ENCODE peak calls at places on chromosome 9, in six cellular contexts. H is endothelial cell of umbilical vein, N is fibroblast of lung, G is astrocyte, E is AG04450, J is mucosa of descending colon. K is an unnamed sample.
A peak's percentile ranks its signal among the peaks of the same experiment; 100 is the strongest.

GRCh38 chr9:134807726-134808125 is 72.9 kb upstream of the FCN2 start:
- DNase-seq in H (peak; percentile 40), N (peak; percentile 70), G (peak; percentile 61), E (peak; percentile 23), J (no peak), K (no peak)

GRCh38 chr9:97475079-97475478 is 26.4 kb upstream of the TMOD1 start:
- DNase-seq in H (no peak), N (peak; percentile 6), G (peak; percentile 3), E (peak; percentile 53), J (no peak), K (no peak)

GRCh38 chr9:107487521-107488399 is 1.8 kb downstream of the KLF4 start:
- DNase-seq in H (peak; percentile 72), N (peak; percentile 51), G (peak; percentile 30), E (no peak), J (peak; percentile 77), K (no peak)

GRCh38 chr9:79799691-79800345 is 228.1 kb downstream of the TLE4 start:
- DNase-seq in H (peak; percentile 86), N (peak; percentile 76), G (peak; percentile 73), E (no peak), J (no peak), K (no peak)

GRCh38 chr9:76177924-76178323 is 216.3 kb downstream of the RFK start:
- DNase-seq in H (no peak), N (no peak), G (no peak), E (no peak), J (no peak), K (no peak)

GRCh38 chr9:123568691-123569342 is 212.8 kb downstream of the CRB2 start:
- DNase-seq in H (peak; percentile 68), N (peak; percentile 60), G (peak; percentile 57), E (peak; percentile 3), J (no peak), K (no peak)

GRCh38 chr9:104911029-104911607 is 16.8 kb downstream of the ABCA1 start:
- DNase-seq in H (no peak), N (peak; percentile 55), G (peak; percentile 45), E (no peak), J (no peak), K (no peak)

GRCh38 chr9:83715221-83715620 is 7.5 kb upstream of the UBQLN1 start:
- DNase-seq in H (no peak), N (no peak), G (no peak), E (no peak), J (no peak), K (no peak)

GRCh38 chr9:16410601-16411285 is 459.7 kb downstream of the BNC2 start:
- DNase-seq in H (no peak), N (peak; percentile 86), G (peak; percentile 80), E (no peak), J (no peak), K (peak; percentile 64)

GRCh38 chr9:77707696-77708095 is 59.6 kb upstream of the GNA14 start:
- DNase-seq in H (peak; percentile 96), N (peak; percentile 100), G (peak; percentile 100), E (peak; percentile 95), J (no peak), K (peak; percentile 92)

GRCh38 chr9:104071589-104071988 is 22.5 kb upstream of the SMC2 start:
- DNase-seq in H (no peak), N (no peak), G (no peak), E (no peak), J (no peak), K (no peak)

GRCh38 chr9:134517069-134517680 is 124.4 kb upstream of the COL5A1 start:
- DNase-seq in H (no peak), N (no peak), G (no peak), E (no peak), J (no peak), K (no peak)

GRCh38 chr9:125525846-125526619 is 181.0 kb downstream of the MAPKAP1 start:
- DNase-seq in H (peak; percentile 83), N (peak; percentile 76), G (peak; percentile 72), E (peak; percentile 76), J (no peak), K (no peak)

GRCh38 chr9:96219615-96220257 is 82.2 kb downstream of the HSD17B3 start:
- DNase-seq in H (peak; percentile 18), N (peak; percentile 12), G (no peak), E (no peak), J (peak; percentile 55), K (peak; percentile 15)

GRCh38 chr9:74503219-74503618 is 6.1 kb downstream of the RORB start:
- DNase-seq in H (no peak), N (peak; percentile 17), G (peak; percentile 10), E (no peak), J (no peak), K (no peak)

GRCh38 chr9:136403915-136404800 is 4.2 kb upstream of the SNAPC4 start:
- DNase-seq in H (no peak), N (no peak), G (no peak), E (no peak), J (no peak), K (no peak)

GRCh38 chr9:97447030-97447429 is 35.1 kb downstream of the TDRD7 start:
- DNase-seq in H (no peak), N (no peak), G (no peak), E (no peak), J (no peak), K (no peak)

GRCh38 chr9:73260506-73260905 is 108.8 kb downstream of the ANXA1 start:
- DNase-seq in H (no peak), N (no peak), G (no peak), E (no peak), J (no peak), K (no peak)

DNA sequence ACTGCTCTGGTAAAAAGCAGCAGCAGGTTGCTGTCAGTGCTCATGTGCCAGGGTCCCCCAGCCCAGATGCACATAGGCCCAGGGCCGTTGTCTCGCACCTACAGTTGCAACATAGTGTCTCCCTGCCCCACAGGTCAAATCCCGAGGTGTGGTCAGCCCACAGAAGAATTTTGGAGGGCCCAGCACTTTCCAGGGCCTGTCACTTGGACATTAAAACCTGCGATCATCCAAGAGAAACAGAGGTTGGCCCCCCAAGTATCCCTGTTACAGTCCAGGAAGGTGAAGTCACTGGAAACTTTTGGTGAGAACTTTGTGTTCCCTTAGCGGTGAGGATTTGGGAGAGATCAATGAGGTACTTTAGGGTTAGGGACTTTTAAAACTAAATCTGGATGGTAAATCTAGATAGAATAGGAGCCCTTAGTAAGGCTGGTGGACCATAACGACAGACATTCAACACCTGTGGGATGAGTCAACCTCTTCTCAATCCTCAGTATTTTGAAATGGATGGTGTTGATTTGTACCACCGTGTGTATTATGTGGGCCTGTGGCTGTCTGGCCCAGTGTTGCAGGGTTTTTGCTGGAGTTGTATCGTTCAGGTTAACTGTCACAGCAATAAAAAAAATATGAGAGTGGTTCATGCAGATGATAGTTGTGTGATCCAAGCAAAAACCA is 19.3 kb downstream of the OR2S2 start:
- DNase-seq in H (no peak), N (no peak), G (no peak), E (no peak), J (no peak), K (no peak)
- H3K4me3 ChIP-seq in H (no peak overlapping the region), N (no peak overlapping the region), G (no peak overlapping the region), E (no peak overlapping the region), J (no peak overlapping the region), K (no peak overlapping the region)

GRCh38 chr9:133133680-133134418 is 12.8 kb upstream of the RALGDS start:
- DNase-seq in H (peak; percentile 98), N (peak; percentile 95), G (peak; percentile 94), E (peak; percentile 76), J (peak; percentile 96), K (peak; percentile 98)
- H3K4me3 ChIP-seq in H (no peak overlapping the region), N (no peak overlapping the region), G (no peak overlapping the region), E (no peak overlapping the region), J (no peak overlapping the region), K (no peak overlapping the region)

GRCh38 chr9:5511476-5511875 is 1.1 kb downstream of the PDCD1LG2 start:
- DNase-seq in H (no peak), N (peak; percentile 29), G (no peak), E (no peak), J (no peak), K (no peak)

GRCh38 chr9:5511935-5512580 is 1.7 kb downstream of the PDCD1LG2 start:
- DNase-seq in H (peak; percentile 24), N (no peak), G (no peak), E (no peak), J (no peak), K (peak; percentile 52)

GRCh38 chr9:5509573-5509972 is 758 bp upstream of the PDCD1LG2 start:
- DNase-seq in H (peak; percentile 91), N (peak; percentile 100), G (peak; percentile 99), E (peak; percentile 90), J (no peak), K (peak; percentile 80)

GRCh38 chr9:5510991-5511390 is 660 bp downstream of the PDCD1LG2 start:
- DNase-seq in H (no peak), N (no peak), G (no peak), E (no peak), J (no peak), K (no peak)

DNA sequence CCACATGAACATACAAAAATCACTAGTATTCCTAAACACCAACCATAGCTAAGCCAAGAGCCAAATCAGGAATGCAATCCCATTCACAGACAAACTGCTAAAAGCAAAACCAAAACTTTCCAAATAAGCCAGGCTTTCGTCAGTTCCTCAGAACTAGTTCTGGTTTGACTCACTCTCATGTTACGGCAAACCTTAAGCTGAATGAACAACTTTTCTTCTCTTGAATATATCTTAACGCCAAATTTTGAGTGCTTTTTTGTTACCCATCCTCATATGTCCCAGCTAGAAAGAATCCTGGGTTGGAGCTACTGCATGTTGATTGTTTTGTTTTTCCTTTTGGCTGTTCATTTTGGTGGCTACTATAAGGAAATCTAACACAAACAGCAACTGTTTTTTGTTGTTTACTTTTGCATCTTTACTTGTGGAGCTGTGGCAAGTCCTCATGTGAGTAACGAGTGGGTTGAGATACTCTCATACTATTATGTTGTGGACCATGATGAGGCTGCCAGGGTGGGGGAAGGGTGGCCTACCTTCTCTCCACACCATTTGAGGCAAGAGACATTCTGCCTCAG is at the start of gene PDCD1LG2:
- DNase-seq in H (peak; percentile 69), N (peak; percentile 87), G (peak; percentile 84), E (peak; percentile 59), J (no peak), K (peak; percentile 75)
- H3K4me3 ChIP-seq in H (peak within 1 kb of the TSS; percentile 2), N (peak within 1 kb of the TSS; percentile 66), G (peak within 1 kb of the TSS; percentile 59), E (peak within 1 kb of the TSS; percentile 58), J (no peak within 1 kb of the TSS), K (peak within 1 kb of the TSS; percentile 47)

GRCh38 chr9:38019731-38020130 is 49.3 kb downstream of the SHB start:
- DNase-seq in H (peak; percentile 48), N (no peak), G (no peak), E (no peak), J (no peak), K (no peak)

GRCh38 chr9:38018230-38018963 is 50.6 kb downstream of the SHB start:
- DNase-seq in H (no peak), N (no peak), G (no peak), E (no peak), J (no peak), K (no peak)

GRCh38 chr9:38022203-38022602 is 46.8 kb downstream of the SHB start:
- DNase-seq in H (no peak), N (no peak), G (no peak), E (no peak), J (no peak), K (no peak)

GRCh38 chr9:38018964-38019602 is 49.9 kb downstream of the SHB start:
- DNase-seq in H (peak; percentile 83), N (peak; percentile 93), G (peak; percentile 90), E (peak; percentile 49), J (no peak), K (peak; percentile 25)

GRCh38 chr9:38020251-38021076 is 48.6 kb downstream of the SHB start:
- DNase-seq in H (peak; percentile 63), N (no peak), G (no peak), E (no peak), J (no peak), K (no peak)
- H3K4me3 ChIP-seq in H (no peak overlapping the region), N (no peak overlapping the region), G (no peak overlapping the region), E (no peak overlapping the region), J (no peak overlapping the region), K (no peak overlapping the region)

GRCh38 chr9:128892223-128892892 is 10.4 kb downstream of the LRRC8A start:
- DNase-seq in H (peak; percentile 82), N (peak; percentile 90), G (peak; percentile 80), E (peak; percentile 36), J (peak; percentile 91), K (peak; percentile 97)
- H3K4me3 ChIP-seq in H (no peak overlapping the region), N (no peak overlapping the region), G (no peak overlapping the region), E (peak overlapping the region; percentile 1), J (no peak overlapping the region), K (peak overlapping the region; percentile 6)